ENCODE peak calls at places on chromosomes 7 and 10, in six cellular contexts. X is T-helper 9 cell, G is uterus, C is MM.1S, D is neural crest cell, S is myocyte. V is an unnamed sample.

GRCh38 chr7:7897509-7897908 is 71.1 kb upstream of the GLCCI1 start:
- DNase-seq in S (no peak), G (no peak), X (no peak), C (no peak), D (no peak), V (no peak)

GRCh38 chr7:50397320-50397970 is 52.7 kb downstream of the FIGNL1 start:
- DNase-seq in C (peak), S (no peak), G (no peak), X (no peak), D (no peak), V (no peak)

GRCh38 chr7:47663841-47664240 is 81.9 kb upstream of the TNS3 start:
- DNase-seq in X (no peak), C (no peak), D (no peak), S (no peak), G (no peak), V (no peak)

GRCh38 chr7:45178241-45179225 is 20.9 kb downstream of the RAMP3 start:
- DNase-seq in D (no peak), G (no peak), X (no peak), C (peak), S (no peak), V (no peak)

GRCh38 chr10:29534590-29534989 is 100.2 kb downstream of the SVIL start:
- DNase-seq in X (no peak), D (no peak), C (no peak), S (no peak), G (no peak), V (no peak)

GRCh38 chr10:95865814-95866447 is 41.8 kb upstream of the CC2D2B start:
- DNase-seq in C (no peak), X (no peak), S (no peak), D (no peak), G (no peak), V (peak)

GRCh38 chr7:103989785-103990775 is 622 bp upstream of the RELN start:
- DNase-seq in C (peak), S (peak), X (no peak), G (no peak), D (peak), V (no peak)

GRCh38 chr7:18786196-18786727 is 290.7 kb downstream of the HDAC9 start:
- DNase-seq in G (no peak), D (no peak), S (no peak), C (no peak), X (no peak), V (no peak)

GRCh38 chr7:28002638-28003037 is 178.0 kb downstream of the JAZF1 start:
- DNase-seq in D (no peak), S (no peak), C (no peak), X (no peak), G (no peak), V (no peak)

GRCh38 chr10:132164801-132165278 is 21.9 kb upstream of the DPYSL4 start:
- DNase-seq in S (no peak), C (no peak), X (no peak), G (no peak), D (no peak), V (peak)

GRCh38 chr10:77961668-77962067 is 35.1 kb upstream of the DLG5 start:
- DNase-seq in S (no peak), D (no peak), G (no peak), C (no peak), X (no peak), V (no peak)

GRCh38 chr10:34403512-34403911 is 411.6 kb downstream of the PARD3 start:
- DNase-seq in G (no peak), C (no peak), S (no peak), D (no peak), X (no peak), V (no peak)

GRCh38 chr7:134548877-134549276 is at the start of gene AKR1B15:
- DNase-seq in D (no peak), G (no peak), S (peak), X (no peak), C (no peak), V (no peak)

GRCh38 chr10:112525215-112525614 is 78.2 kb downstream of the VTI1A start:
- DNase-seq in D (no peak), G (no peak), C (no peak), S (no peak), X (no peak), V (no peak)

GRCh38 chr7:22647451-22648257 is 79.3 kb upstream of the IL6 start:
- DNase-seq in X (no peak), C (no peak), D (no peak), S (peak), G (no peak), V (no peak)

GRCh38 chr10:88039496-88040200 is 176.2 kb downstream of the PTEN start:
- DNase-seq in G (no peak), C (no peak), X (no peak), D (no peak), S (peak), V (no peak)

GRCh38 chr10:73495226-73495883 is 469 bp downstream of the PPP3CB start:
- DNase-seq in S (peak), D (peak), X (peak), C (peak), G (peak), V (peak)

GRCh38 chr10:6108631-6109443 is 20.0 kb downstream of the RBM17 start:
- DNase-seq in G (no peak), C (peak), X (peak), D (no peak), S (peak), V (peak)

GRCh38 chr10:74156919-74157289 is 5.9 kb downstream of the ADK start:
- DNase-seq in G (peak), D (no peak), C (peak), X (no peak), S (peak), V (no peak)

GRCh38 chr10:416091-416515 is 273.4 kb downstream of the DIP2C start:
- DNase-seq in C (no peak), G (no peak), X (no peak), D (no peak), S (peak), V (no peak)

GRCh38 chr7:29045258-29046095 is 87.3 kb upstream of the TRIL start:
- DNase-seq in G (no peak), D (no peak), C (no peak), S (no peak), X (no peak), V (no peak)

GRCh38 chr10:79090134-79090803 is 21.5 kb downstream of the ZMIZ1 start:
- DNase-seq in S (no peak), D (no peak), C (no peak), X (no peak), G (no peak), V (no peak)

GRCh38 chr10:29915116-29915785 is 144.1 kb downstream of the JCAD start:
- DNase-seq in S (peak), D (no peak), G (no peak), C (no peak), X (no peak), V (no peak)

GRCh38 chr10:68665841-68666240 is 55.2 kb upstream of the CCAR1 start:
- DNase-seq in X (no peak), D (no peak), C (no peak), G (no peak), S (peak), V (no peak)

GRCh38 chr7:8742837-8743236 is 309.4 kb downstream of the NXPH1 start:
- DNase-seq in C (no peak), X (no peak), G (no peak), D (no peak), S (no peak), V (no peak)

GRCh38 chr10:71998840-71999194 is 34.6 kb downstream of the CHST3 start:
- DNase-seq in G (peak), C (no peak), D (no peak), S (peak), X (no peak), V (peak)

GRCh38 chr7:104137971-104138370 is 69.8 kb downstream of the ORC5 start:
- DNase-seq in G (no peak), X (no peak), S (peak), C (no peak), D (no peak), V (no peak)

GRCh38 chr10:111207525-111207924 is 130.7 kb downstream of the ADRA2A start:
- DNase-seq in D (no peak), G (no peak), C (no peak), S (no peak), X (no peak), V (peak)

GRCh38 chr7:87231715-87232114 is 12.2 kb upstream of the TMEM243 start:
- DNase-seq in D (no peak), S (peak), G (no peak), C (no peak), X (no peak), V (no peak)